ENCODE peak calls at places on chromosomes 2 and 18, in four cellular contexts. One of them, this sample, is unnamed.

GRCh38 chr2:61853086-61853847 is 593 bp downstream of the FAM161A start:
- DNase-seq in T-helper 1 cell: no peak
- DNase-seq in iPS-NIHi11: peak
- DNase-seq in hippocampal formation: peak
- DNase-seq in this sample: no peak

GRCh38 chr2:40734797-40735196 is 282.9 kb upstream of the SLC8A1 start:
- DNase-seq in T-helper 1 cell: no peak
- DNase-seq in iPS-NIHi11: no peak
- DNase-seq in hippocampal formation: no peak
- DNase-seq in this sample: peak

GRCh38 chr2:202237787-202238233 is 587 bp downstream of the SUMO1 start:
- DNase-seq in T-helper 1 cell: peak
- DNase-seq in iPS-NIHi11: peak
- DNase-seq in hippocampal formation: no peak
- DNase-seq in this sample: peak

GRCh38 chr18:36737321-36737720 is 91.5 kb downstream of the TPGS2 start:
- DNase-seq in T-helper 1 cell: no peak
- DNase-seq in iPS-NIHi11: no peak
- DNase-seq in hippocampal formation: no peak
- DNase-seq in this sample: no peak

GRCh38 chr18:75204978-75205759 is 3.8 kb downstream of the PTGR3 start:
- DNase-seq in T-helper 1 cell: no peak
- DNase-seq in iPS-NIHi11: no peak
- DNase-seq in hippocampal formation: no peak
- DNase-seq in this sample: peak

GRCh38 chr2:177772529-177772928 is 300.0 kb downstream of the PDE11A start:
- DNase-seq in T-helper 1 cell: no peak
- DNase-seq in iPS-NIHi11: no peak
- DNase-seq in hippocampal formation: no peak
- DNase-seq in this sample: peak

GRCh38 chr2:162125138-162125537 is 26.9 kb downstream of the GCG start:
- DNase-seq in T-helper 1 cell: no peak
- DNase-seq in iPS-NIHi11: no peak
- DNase-seq in hippocampal formation: no peak
- DNase-seq in this sample: peak

GRCh38 chr2:96353032-96353561 is 17.5 kb downstream of the NCAPH start:
- DNase-seq in T-helper 1 cell: no peak
- DNase-seq in iPS-NIHi11: no peak
- DNase-seq in hippocampal formation: no peak
- DNase-seq in this sample: no peak

GRCh38 chr2:226792155-226792871 is 7.3 kb downstream of the IRS1 start:
- DNase-seq in T-helper 1 cell: no peak
- DNase-seq in iPS-NIHi11: no peak
- DNase-seq in hippocampal formation: no peak
- DNase-seq in this sample: no peak

GRCh38 chr2:118122768-118123335 is 34.6 kb downstream of the INSIG2 start:
- DNase-seq in T-helper 1 cell: no peak
- DNase-seq in iPS-NIHi11: no peak
- DNase-seq in hippocampal formation: no peak
- DNase-seq in this sample: no peak

GRCh38 chr2:100940240-100940639 is 61.8 kb upstream of the RPL31 start:
- DNase-seq in T-helper 1 cell: no peak
- DNase-seq in iPS-NIHi11: no peak
- DNase-seq in hippocampal formation: no peak
- DNase-seq in this sample: no peak

GRCh38 chr18:46247938-46248337 is 143.8 kb downstream of the HAUS1 start:
- DNase-seq in T-helper 1 cell: no peak
- DNase-seq in iPS-NIHi11: no peak
- DNase-seq in hippocampal formation: no peak
- DNase-seq in this sample: no peak

GRCh38 chr2:189379287-189379630 is 62.0 kb upstream of the WDR75 start:
- DNase-seq in T-helper 1 cell: no peak
- DNase-seq in iPS-NIHi11: no peak
- DNase-seq in hippocampal formation: no peak
- DNase-seq in this sample: peak

GRCh38 chr2:209933499-209934458 is 68.7 kb upstream of the RPE start:
- DNase-seq in T-helper 1 cell: no peak
- DNase-seq in iPS-NIHi11: no peak
- DNase-seq in hippocampal formation: peak
- DNase-seq in this sample: no peak

GRCh38 chr2:108941161-108941665 is 47.8 kb downstream of the EDAR start:
- DNase-seq in T-helper 1 cell: no peak
- DNase-seq in iPS-NIHi11: no peak
- DNase-seq in hippocampal formation: no peak
- DNase-seq in this sample: no peak

GRCh38 chr18:59075923-59076322 is 63.8 kb upstream of the SEC11C start:
- DNase-seq in T-helper 1 cell: no peak
- DNase-seq in iPS-NIHi11: no peak
- DNase-seq in hippocampal formation: no peak
- DNase-seq in this sample: no peak

GRCh38 chr2:19623488-19623887 is 265.1 kb upstream of the OSR1 start:
- DNase-seq in T-helper 1 cell: no peak
- DNase-seq in iPS-NIHi11: no peak
- DNase-seq in hippocampal formation: no peak
- DNase-seq in this sample: peak

GRCh38 chr2:172457606-172458005 is 30.2 kb downstream of the ITGA6 start:
- DNase-seq in T-helper 1 cell: no peak
- DNase-seq in iPS-NIHi11: no peak
- DNase-seq in hippocampal formation: no peak
- DNase-seq in this sample: no peak

GRCh38 chr18:46264255-46264654 is 160.1 kb downstream of the HAUS1 start:
- DNase-seq in T-helper 1 cell: no peak
- DNase-seq in iPS-NIHi11: no peak
- DNase-seq in hippocampal formation: no peak
- DNase-seq in this sample: peak

GRCh38 chr18:10235553-10235952 is 218.9 kb upstream of the APCDD1 start:
- DNase-seq in T-helper 1 cell: no peak
- DNase-seq in iPS-NIHi11: no peak
- DNase-seq in hippocampal formation: no peak
- DNase-seq in this sample: no peak

GRCh38 chr2:102080451-102081054 is 62.0 kb upstream of the IL1R1 start:
- DNase-seq in T-helper 1 cell: no peak
- DNase-seq in iPS-NIHi11: no peak
- DNase-seq in hippocampal formation: no peak
- DNase-seq in this sample: peak

GRCh38 chr2:240600451-240600961 is 14.0 kb downstream of the CAPN10 start:
- DNase-seq in T-helper 1 cell: no peak
- DNase-seq in iPS-NIHi11: no peak
- DNase-seq in hippocampal formation: no peak
- DNase-seq in this sample: no peak

GRCh38 chr2:207121784-207122183 is 44.0 kb downstream of the KLF7 start:
- DNase-seq in T-helper 1 cell: no peak
- DNase-seq in iPS-NIHi11: no peak
- DNase-seq in hippocampal formation: no peak
- DNase-seq in this sample: peak

GRCh38 chr18:35458677-35459441 is 38.9 kb downstream of the INO80C start:
- DNase-seq in T-helper 1 cell: no peak
- DNase-seq in iPS-NIHi11: peak
- DNase-seq in hippocampal formation: no peak
- DNase-seq in this sample: peak

GRCh38 chr2:163748420-163748819 is 12.6 kb upstream of the FIGN start:
- DNase-seq in T-helper 1 cell: no peak
- DNase-seq in iPS-NIHi11: no peak
- DNase-seq in hippocampal formation: no peak
- DNase-seq in this sample: no peak

GRCh38 chr2:240149943-240150784 is 9.7 kb upstream of the OTOS start:
- DNase-seq in T-helper 1 cell: peak
- DNase-seq in iPS-NIHi11: peak
- DNase-seq in hippocampal formation: no peak
- DNase-seq in this sample: peak

GRCh38 chr2:230734247-230735175 is 21.9 kb downstream of the CAB39 start:
- DNase-seq in T-helper 1 cell: no peak
- DNase-seq in iPS-NIHi11: no peak
- DNase-seq in hippocampal formation: no peak
- DNase-seq in this sample: no peak

GRCh38 chr2:69683170-69683971 is 39.8 kb upstream of the AAK1 start:
- DNase-seq in T-helper 1 cell: no peak
- DNase-seq in iPS-NIHi11: no peak
- DNase-seq in hippocampal formation: peak
- DNase-seq in this sample: peak

GRCh38 chr2:204260906-204261305 is 284.4 kb upstream of the PARD3B start:
- DNase-seq in T-helper 1 cell: no peak
- DNase-seq in iPS-NIHi11: no peak
- DNase-seq in hippocampal formation: no peak
- DNase-seq in this sample: no peak

GRCh38 chr2:25491966-25492532 is 150.3 kb upstream of the DNMT3A start:
- DNase-seq in T-helper 1 cell: no peak
- DNase-seq in iPS-NIHi11: no peak
- DNase-seq in hippocampal formation: no peak
- DNase-seq in this sample: peak

GRCh38 chr2:240966906-240967680 is 31.3 kb upstream of the SNED1 start:
- DNase-seq in T-helper 1 cell: no peak
- DNase-seq in iPS-NIHi11: peak
- DNase-seq in hippocampal formation: no peak
- DNase-seq in this sample: no peak

GRCh38 chr2:227932403-227932802 is 61.0 kb downstream of the DAW1 start:
- DNase-seq in T-helper 1 cell: no peak
- DNase-seq in iPS-NIHi11: no peak
- DNase-seq in hippocampal formation: no peak
- DNase-seq in this sample: no peak

GRCh38 chr2:183250472-183250871 is 126.2 kb downstream of the NUP35 start:
- DNase-seq in T-helper 1 cell: no peak
- DNase-seq in iPS-NIHi11: no peak
- DNase-seq in hippocampal formation: no peak
- DNase-seq in this sample: no peak

GRCh38 chr18:34709631-34710429 is at the start of gene DTNA:
- DNase-seq in T-helper 1 cell: no peak
- DNase-seq in iPS-NIHi11: peak
- DNase-seq in hippocampal formation: peak
- DNase-seq in this sample: peak

GRCh38 chr2:190649798-190650390 is 1.0 kb downstream of the NAB1 start:
- DNase-seq in T-helper 1 cell: no peak
- DNase-seq in iPS-NIHi11: peak
- DNase-seq in hippocampal formation: peak
- DNase-seq in this sample: peak

GRCh38 chr2:191043438-191043837 is 29.5 kb upstream of the STAT1 start:
- DNase-seq in T-helper 1 cell: no peak
- DNase-seq in iPS-NIHi11: no peak
- DNase-seq in hippocampal formation: no peak
- DNase-seq in this sample: peak

GRCh38 chr2:144496067-144496466 is 23.9 kb downstream of the ZEB2 start:
- DNase-seq in T-helper 1 cell: no peak
- DNase-seq in iPS-NIHi11: no peak
- DNase-seq in hippocampal formation: no peak
- DNase-seq in this sample: no peak

This sample was measured in mesenchymal stem cell.